ENCODE peak calls at places on chromosomes 16 and 17, in nine cellular contexts. One of them, this sample, is unnamed.

GRCh38 chr16:27402964-27403600 is 1.1 kb downstream of the IL21R start:
- DNase-seq in cardiac fibroblast: no peak
- DNase-seq in Panc1: no peak
- DNase-seq in mesothelial cell of epicardium: no peak
- DNase-seq in SK-N-SH: no peak
- DNase-seq in progenitor cell of endocrine pancreas: no peak
- DNase-seq in PC-3: no peak
- DNase-seq in testis: no peak
- DNase-seq in psoas muscle: no peak
- DNase-seq in this sample: no peak

GRCh38 chr17:71494045-71494444 is 626.8 kb upstream of the SOX9 start:
- DNase-seq in progenitor cell of endocrine pancreas: no peak
- DNase-seq in PC-3: no peak
- DNase-seq in testis: no peak
- DNase-seq in psoas muscle: no peak
- DNase-seq in Panc1: no peak
- DNase-seq in mesothelial cell of epicardium: no peak
- DNase-seq in SK-N-SH: no peak
- DNase-seq in cardiac fibroblast: peak
- DNase-seq in this sample: no peak

GRCh38 chr17:1078831-1079561 is 82.1 kb downstream of the TIMM22 start:
- DNase-seq in psoas muscle: no peak
- DNase-seq in cardiac fibroblast: no peak
- DNase-seq in testis: no peak
- DNase-seq in SK-N-SH: peak
- DNase-seq in mesothelial cell of epicardium: no peak
- DNase-seq in Panc1: no peak
- DNase-seq in progenitor cell of endocrine pancreas: no peak
- DNase-seq in PC-3: no peak
- DNase-seq in this sample: no peak

GRCh38 chr17:9499041-9499440 is 76.6 kb downstream of the STX8 start:
- DNase-seq in testis: no peak
- DNase-seq in cardiac fibroblast: no peak
- DNase-seq in PC-3: no peak
- DNase-seq in mesothelial cell of epicardium: no peak
- DNase-seq in SK-N-SH: no peak
- DNase-seq in psoas muscle: no peak
- DNase-seq in Panc1: no peak
- DNase-seq in progenitor cell of endocrine pancreas: no peak
- DNase-seq in this sample: no peak

GRCh38 chr16:69937465-69937951 is 13.6 kb upstream of the CLEC18A start:
- DNase-seq in SK-N-SH: peak
- DNase-seq in cardiac fibroblast: peak
- DNase-seq in mesothelial cell of epicardium: no peak
- DNase-seq in PC-3: peak
- DNase-seq in psoas muscle: no peak
- DNase-seq in Panc1: no peak
- DNase-seq in testis: peak
- DNase-seq in progenitor cell of endocrine pancreas: no peak
- DNase-seq in this sample: no peak

GRCh38 chr17:21532763-21533385 is 156.7 kb downstream of the KCNJ12 start:
- DNase-seq in testis: no peak
- DNase-seq in mesothelial cell of epicardium: no peak
- DNase-seq in SK-N-SH: no peak
- DNase-seq in progenitor cell of endocrine pancreas: no peak
- DNase-seq in cardiac fibroblast: no peak
- DNase-seq in Panc1: no peak
- DNase-seq in PC-3: no peak
- DNase-seq in psoas muscle: no peak
- DNase-seq in this sample: no peak

GRCh38 chr17:60135951-60136666 is 13.7 kb upstream of the CA4 start:
- DNase-seq in PC-3: no peak
- DNase-seq in Panc1: no peak
- DNase-seq in cardiac fibroblast: no peak
- DNase-seq in SK-N-SH: no peak
- DNase-seq in mesothelial cell of epicardium: no peak
- DNase-seq in progenitor cell of endocrine pancreas: no peak
- DNase-seq in testis: no peak
- DNase-seq in psoas muscle: no peak
- DNase-seq in this sample: no peak

GRCh38 chr16:12543700-12544476 is 259.8 kb downstream of the CPPED1 start:
- DNase-seq in testis: no peak
- DNase-seq in cardiac fibroblast: no peak
- DNase-seq in progenitor cell of endocrine pancreas: no peak
- DNase-seq in psoas muscle: no peak
- DNase-seq in PC-3: no peak
- DNase-seq in SK-N-SH: no peak
- DNase-seq in mesothelial cell of epicardium: no peak
- DNase-seq in Panc1: no peak
- DNase-seq in this sample: no peak

GRCh38 chr16:77780378-77780837 is 8.0 kb upstream of the VAT1L start:
- DNase-seq in Panc1: peak
- DNase-seq in PC-3: peak
- DNase-seq in psoas muscle: no peak
- DNase-seq in cardiac fibroblast: peak
- DNase-seq in SK-N-SH: no peak
- DNase-seq in testis: no peak
- DNase-seq in progenitor cell of endocrine pancreas: no peak
- DNase-seq in mesothelial cell of epicardium: no peak
- DNase-seq in this sample: no peak

GRCh38 chr16:77784441-77785356 is 3.7 kb upstream of the VAT1L start:
- DNase-seq in psoas muscle: no peak
- DNase-seq in cardiac fibroblast: no peak
- DNase-seq in SK-N-SH: peak
- DNase-seq in Panc1: no peak
- DNase-seq in progenitor cell of endocrine pancreas: no peak
- DNase-seq in testis: no peak
- DNase-seq in mesothelial cell of epicardium: no peak
- DNase-seq in PC-3: peak
- DNase-seq in this sample: no peak

GRCh38 chr16:77785365-77785764 is 3.0 kb upstream of the VAT1L start:
- DNase-seq in PC-3: no peak
- DNase-seq in testis: no peak
- DNase-seq in progenitor cell of endocrine pancreas: no peak
- DNase-seq in psoas muscle: no peak
- DNase-seq in SK-N-SH: no peak
- DNase-seq in Panc1: no peak
- DNase-seq in cardiac fibroblast: no peak
- DNase-seq in mesothelial cell of epicardium: no peak
- DNase-seq in this sample: no peak

GRCh38 chr16:77781091-77781490 is 7.3 kb upstream of the VAT1L start:
- DNase-seq in testis: no peak
- DNase-seq in mesothelial cell of epicardium: no peak
- DNase-seq in Panc1: no peak
- DNase-seq in psoas muscle: no peak
- DNase-seq in progenitor cell of endocrine pancreas: no peak
- DNase-seq in cardiac fibroblast: no peak
- DNase-seq in PC-3: no peak
- DNase-seq in SK-N-SH: no peak
- DNase-seq in this sample: no peak

GRCh38 chr16:77782694-77783093 is 5.7 kb upstream of the VAT1L start:
- DNase-seq in PC-3: no peak
- DNase-seq in cardiac fibroblast: no peak
- DNase-seq in SK-N-SH: peak
- DNase-seq in Panc1: no peak
- DNase-seq in testis: no peak
- DNase-seq in mesothelial cell of epicardium: no peak
- DNase-seq in psoas muscle: no peak
- DNase-seq in progenitor cell of endocrine pancreas: no peak
- DNase-seq in this sample: no peak
- TF ChIP-seq CTCF in PC-3: no peak
- TF ChIP-seq CTCF in cardiac fibroblast: no peak
- TF ChIP-seq CTCF in SK-N-SH: peak
- TF ChIP-seq CTCF in Panc1: peak
- TF ChIP-seq CTCF in testis: no peak
- TF ChIP-seq CTCF in mesothelial cell of epicardium: peak
- TF ChIP-seq CTCF in psoas muscle: no peak
- TF ChIP-seq CTCF in progenitor cell of endocrine pancreas: peak
- TF ChIP-seq CTCF in this sample: no peak

GRCh38 chr16:898216-898615 is 72.6 kb downstream of the LMF1 start:
- DNase-seq in testis: no peak
- DNase-seq in SK-N-SH: no peak
- DNase-seq in mesothelial cell of epicardium: no peak
- DNase-seq in PC-3: no peak
- DNase-seq in cardiac fibroblast: no peak
- DNase-seq in psoas muscle: peak
- DNase-seq in Panc1: no peak
- DNase-seq in progenitor cell of endocrine pancreas: no peak
- DNase-seq in this sample: no peak

GRCh38 chr16:897200-897543 is 73.6 kb downstream of the LMF1 start:
- DNase-seq in progenitor cell of endocrine pancreas: no peak
- DNase-seq in PC-3: no peak
- DNase-seq in cardiac fibroblast: no peak
- DNase-seq in Panc1: no peak
- DNase-seq in SK-N-SH: no peak
- DNase-seq in mesothelial cell of epicardium: no peak
- DNase-seq in psoas muscle: peak
- DNase-seq in testis: no peak
- DNase-seq in this sample: no peak

GRCh38 chr16:897701-898100 is 73.1 kb downstream of the LMF1 start:
- DNase-seq in testis: no peak
- DNase-seq in mesothelial cell of epicardium: no peak
- DNase-seq in progenitor cell of endocrine pancreas: no peak
- DNase-seq in psoas muscle: peak
- DNase-seq in Panc1: no peak
- DNase-seq in PC-3: no peak
- DNase-seq in SK-N-SH: no peak
- DNase-seq in cardiac fibroblast: no peak
- DNase-seq in this sample: no peak

GRCh38 chr16:895371-895770 is 75.4 kb downstream of the LMF1 start:
- DNase-seq in Panc1: no peak
- DNase-seq in SK-N-SH: no peak
- DNase-seq in cardiac fibroblast: no peak
- DNase-seq in progenitor cell of endocrine pancreas: no peak
- DNase-seq in testis: no peak
- DNase-seq in mesothelial cell of epicardium: no peak
- DNase-seq in PC-3: no peak
- DNase-seq in psoas muscle: peak
- DNase-seq in this sample: no peak

DNA sequence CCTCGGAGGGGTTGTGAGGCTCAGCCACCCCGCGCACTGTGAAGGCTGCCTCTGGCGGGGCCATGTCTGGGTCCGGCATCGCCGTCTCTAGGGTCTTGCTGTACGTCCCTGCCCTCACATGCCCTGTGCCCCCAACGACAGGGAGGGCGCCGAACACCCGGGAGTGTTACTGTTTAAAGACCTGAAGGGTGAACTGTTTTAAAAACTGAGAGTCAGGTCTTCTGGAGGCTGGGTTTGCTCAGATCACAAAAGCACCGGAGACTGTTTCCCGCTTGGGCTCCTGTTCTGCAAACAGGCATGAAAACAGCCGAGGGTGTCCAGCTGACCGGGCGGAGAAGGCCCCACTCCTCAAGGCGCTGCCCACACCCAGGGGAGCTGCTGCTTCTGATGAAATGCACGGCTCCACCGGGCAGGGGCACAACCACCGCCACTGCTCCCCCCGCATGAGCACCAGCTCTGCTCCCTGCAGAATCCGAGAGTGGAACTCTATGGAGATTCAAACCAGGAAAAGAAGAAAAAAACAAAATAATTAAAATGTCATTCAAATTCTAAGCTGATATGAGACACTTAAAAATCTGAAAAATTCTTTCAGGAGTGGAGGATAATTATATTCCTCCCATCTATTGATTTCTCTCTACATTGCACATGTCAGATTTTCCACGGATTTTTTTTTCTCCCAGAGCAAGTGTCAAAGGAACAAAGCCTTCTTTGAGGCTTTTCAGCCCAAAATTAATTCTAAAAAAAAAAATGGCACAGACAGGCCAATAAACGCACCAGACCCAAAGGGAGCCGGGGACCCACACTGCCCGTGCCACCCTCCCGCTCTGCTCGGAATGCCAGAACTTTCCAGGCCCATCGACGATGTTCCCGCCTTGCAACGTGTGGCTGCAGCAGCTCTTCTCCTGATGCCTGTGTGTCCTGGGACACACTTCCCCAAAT is 74.3 kb downstream of the LMF1 start:
- DNase-seq in cardiac fibroblast: no peak
- DNase-seq in mesothelial cell of epicardium: no peak
- DNase-seq in testis: no peak
- DNase-seq in progenitor cell of endocrine pancreas: no peak
- DNase-seq in SK-N-SH: no peak
- DNase-seq in psoas muscle: peak
- DNase-seq in Panc1: no peak
- DNase-seq in PC-3: no peak
- DNase-seq in this sample: no peak
- TF ChIP-seq CTCF in cardiac fibroblast: no peak
- TF ChIP-seq CTCF in mesothelial cell of epicardium: no peak
- TF ChIP-seq CTCF in testis: no peak
- TF ChIP-seq CTCF in progenitor cell of endocrine pancreas: no peak
- TF ChIP-seq CTCF in SK-N-SH: no peak
- TF ChIP-seq CTCF in psoas muscle: no peak
- TF ChIP-seq CTCF in Panc1: no peak
- TF ChIP-seq CTCF in PC-3: no peak
- TF ChIP-seq CTCF in this sample: no peak

DNA sequence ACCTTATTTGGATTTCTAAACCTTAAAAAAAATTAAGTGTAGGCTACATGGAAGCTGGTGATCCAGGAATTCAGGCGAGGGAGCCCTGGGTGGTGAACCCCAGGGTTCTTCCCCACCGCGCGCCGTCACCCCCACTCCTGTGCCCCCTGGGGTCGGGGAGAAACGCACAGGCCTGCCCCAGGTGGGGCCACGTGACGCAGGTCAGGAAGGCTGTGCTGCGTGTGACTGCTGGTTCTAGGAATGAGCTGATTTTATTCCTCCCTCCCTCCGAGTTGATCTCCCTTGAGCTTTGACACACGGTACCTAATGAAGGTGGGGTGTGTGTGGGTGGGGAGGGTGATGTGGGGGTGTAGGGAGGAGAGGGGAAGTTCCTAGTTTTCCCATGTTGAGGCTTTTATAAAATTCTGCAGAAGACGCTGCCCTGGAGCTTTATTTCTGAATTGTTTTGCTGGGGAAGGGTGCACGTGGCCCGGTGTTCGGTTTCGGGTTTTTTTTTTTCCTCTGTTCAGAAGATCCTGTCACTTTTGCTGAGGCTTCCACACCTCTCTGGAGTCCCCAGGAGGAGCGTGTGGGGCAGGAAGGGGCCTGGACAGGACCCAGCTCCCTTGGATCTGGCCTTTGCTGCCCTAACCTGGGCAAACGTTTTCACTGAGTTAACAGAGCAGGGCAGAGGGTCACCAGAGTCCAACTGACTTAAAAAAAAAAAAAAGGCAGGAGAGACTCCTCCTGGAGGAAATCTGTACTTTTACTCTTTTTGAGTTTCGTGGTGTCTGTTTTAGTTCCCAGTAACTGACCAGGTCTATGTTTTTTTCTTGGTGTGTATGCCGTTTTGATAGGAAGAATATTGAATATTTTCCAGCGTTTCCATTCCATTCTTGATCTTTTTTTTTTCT is 55.8 kb upstream of the GSE1 start:
- DNase-seq in Panc1: no peak
- DNase-seq in PC-3: peak
- DNase-seq in cardiac fibroblast: peak
- DNase-seq in SK-N-SH: peak
- DNase-seq in psoas muscle: no peak
- DNase-seq in testis: peak
- DNase-seq in progenitor cell of endocrine pancreas: no peak
- DNase-seq in mesothelial cell of epicardium: no peak
- DNase-seq in this sample: peak
- TF ChIP-seq CTCF in Panc1: no peak
- TF ChIP-seq CTCF in PC-3: peak
- TF ChIP-seq CTCF in cardiac fibroblast: no peak
- TF ChIP-seq CTCF in SK-N-SH: peak
- TF ChIP-seq CTCF in psoas muscle: no peak
- TF ChIP-seq CTCF in testis: peak
- TF ChIP-seq CTCF in progenitor cell of endocrine pancreas: no peak
- TF ChIP-seq CTCF in mesothelial cell of epicardium: no peak
- TF ChIP-seq CTCF in this sample: no peak

GRCh38 chr16:743794-744500 is 3.1 kb upstream of the CIAO3 start:
- DNase-seq in PC-3: no peak
- DNase-seq in psoas muscle: no peak
- DNase-seq in cardiac fibroblast: no peak
- DNase-seq in testis: no peak
- DNase-seq in progenitor cell of endocrine pancreas: no peak
- DNase-seq in Panc1: no peak
- DNase-seq in mesothelial cell of epicardium: no peak
- DNase-seq in SK-N-SH: peak
- DNase-seq in this sample: no peak
- TF ChIP-seq CTCF in PC-3: no peak
- TF ChIP-seq CTCF in psoas muscle: no peak
- TF ChIP-seq CTCF in cardiac fibroblast: no peak
- TF ChIP-seq CTCF in testis: peak
- TF ChIP-seq CTCF in progenitor cell of endocrine pancreas: peak
- TF ChIP-seq CTCF in Panc1: peak
- TF ChIP-seq CTCF in mesothelial cell of epicardium: peak
- TF ChIP-seq CTCF in SK-N-SH: peak
- TF ChIP-seq CTCF in this sample: peak